ENCODE peak calls at places on chromosomes 11 and 22, in nine cellular contexts. One of them, this sample, is unnamed.

GRCh38 chr22:22154068-22154467 is 90.5 kb upstream of the VPREB1 start:
- DNase-seq in spleen: no peak
- DNase-seq in BJ: no peak
- DNase-seq in kidney: no peak
- DNase-seq in AG04450: no peak
- DNase-seq in fibroblast of mammary gland: no peak
- DNase-seq in right lobe of liver: no peak
- DNase-seq in left ventricle myocardium inferior: no peak
- DNase-seq in stomach: no peak
- DNase-seq in this sample: no peak

GRCh38 chr11:61744181-61744580 is 8.3 kb upstream of the MYRF start:
- DNase-seq in spleen: no peak
- DNase-seq in right lobe of liver: no peak
- DNase-seq in fibroblast of mammary gland: peak
- DNase-seq in left ventricle myocardium inferior: no peak
- DNase-seq in kidney: peak
- DNase-seq in BJ: no peak
- DNase-seq in AG04450: no peak
- DNase-seq in stomach: no peak
- DNase-seq in this sample: no peak

GRCh38 chr11:88308576-88308975 is 29.0 kb downstream of the CTSC start:
- DNase-seq in AG04450: no peak
- DNase-seq in right lobe of liver: no peak
- DNase-seq in fibroblast of mammary gland: no peak
- DNase-seq in spleen: no peak
- DNase-seq in left ventricle myocardium inferior: no peak
- DNase-seq in BJ: no peak
- DNase-seq in stomach: no peak
- DNase-seq in kidney: no peak
- DNase-seq in this sample: no peak

GRCh38 chr11:72782081-72782920 is 11.5 kb downstream of the STARD10 start:
- DNase-seq in right lobe of liver: peak
- DNase-seq in kidney: no peak
- DNase-seq in AG04450: no peak
- DNase-seq in spleen: no peak
- DNase-seq in left ventricle myocardium inferior: no peak
- DNase-seq in stomach: peak
- DNase-seq in fibroblast of mammary gland: no peak
- DNase-seq in BJ: no peak
- DNase-seq in this sample: no peak

GRCh38 chr11:46315033-46315738 is 32.1 kb upstream of the DGKZ start:
- DNase-seq in AG04450: no peak
- DNase-seq in fibroblast of mammary gland: peak
- DNase-seq in spleen: peak
- DNase-seq in stomach: peak
- DNase-seq in BJ: no peak
- DNase-seq in kidney: no peak
- DNase-seq in left ventricle myocardium inferior: peak
- DNase-seq in right lobe of liver: no peak
- DNase-seq in this sample: peak

GRCh38 chr22:35457729-35458546 is 58.0 kb downstream of the MCM5 start:
- DNase-seq in stomach: no peak
- DNase-seq in AG04450: no peak
- DNase-seq in right lobe of liver: no peak
- DNase-seq in spleen: no peak
- DNase-seq in left ventricle myocardium inferior: no peak
- DNase-seq in fibroblast of mammary gland: peak
- DNase-seq in BJ: no peak
- DNase-seq in kidney: no peak
- DNase-seq in this sample: no peak

GRCh38 chr11:122703541-122704272 is 48.2 kb downstream of the UBASH3B start:
- DNase-seq in left ventricle myocardium inferior: no peak
- DNase-seq in AG04450: no peak
- DNase-seq in right lobe of liver: no peak
- DNase-seq in fibroblast of mammary gland: no peak
- DNase-seq in spleen: no peak
- DNase-seq in BJ: no peak
- DNase-seq in stomach: no peak
- DNase-seq in kidney: no peak
- DNase-seq in this sample: no peak

GRCh38 chr11:22471405-22471804 is 133.2 kb downstream of the SLC17A6 start:
- DNase-seq in AG04450: no peak
- DNase-seq in left ventricle myocardium inferior: no peak
- DNase-seq in stomach: no peak
- DNase-seq in kidney: no peak
- DNase-seq in spleen: no peak
- DNase-seq in right lobe of liver: no peak
- DNase-seq in BJ: no peak
- DNase-seq in fibroblast of mammary gland: no peak
- DNase-seq in this sample: no peak

GRCh38 chr11:107468596-107468995 is 11.0 kb upstream of the CWF19L2 start:
- DNase-seq in spleen: no peak
- DNase-seq in left ventricle myocardium inferior: no peak
- DNase-seq in right lobe of liver: no peak
- DNase-seq in kidney: no peak
- DNase-seq in fibroblast of mammary gland: peak
- DNase-seq in BJ: no peak
- DNase-seq in AG04450: peak
- DNase-seq in stomach: no peak
- DNase-seq in this sample: peak

GRCh38 chr11:99682646-99683045 is 661.9 kb downstream of the CNTN5 start:
- DNase-seq in right lobe of liver: no peak
- DNase-seq in spleen: no peak
- DNase-seq in fibroblast of mammary gland: no peak
- DNase-seq in BJ: no peak
- DNase-seq in AG04450: no peak
- DNase-seq in kidney: no peak
- DNase-seq in stomach: no peak
- DNase-seq in left ventricle myocardium inferior: no peak
- DNase-seq in this sample: no peak

GRCh38 chr11:1360181-1360834 is 29.4 kb upstream of the BRSK2 start:
- DNase-seq in BJ: no peak
- DNase-seq in fibroblast of mammary gland: no peak
- DNase-seq in AG04450: no peak
- DNase-seq in kidney: no peak
- DNase-seq in right lobe of liver: no peak
- DNase-seq in stomach: no peak
- DNase-seq in left ventricle myocardium inferior: no peak
- DNase-seq in spleen: no peak
- DNase-seq in this sample: no peak

GRCh38 chr11:73308003-73308962 is at the start of gene ARHGEF17:
- DNase-seq in kidney: peak
- DNase-seq in spleen: peak
- DNase-seq in stomach: peak
- DNase-seq in left ventricle myocardium inferior: peak
- DNase-seq in fibroblast of mammary gland: peak
- DNase-seq in BJ: no peak
- DNase-seq in right lobe of liver: peak
- DNase-seq in AG04450: no peak
- DNase-seq in this sample: peak

DNA sequence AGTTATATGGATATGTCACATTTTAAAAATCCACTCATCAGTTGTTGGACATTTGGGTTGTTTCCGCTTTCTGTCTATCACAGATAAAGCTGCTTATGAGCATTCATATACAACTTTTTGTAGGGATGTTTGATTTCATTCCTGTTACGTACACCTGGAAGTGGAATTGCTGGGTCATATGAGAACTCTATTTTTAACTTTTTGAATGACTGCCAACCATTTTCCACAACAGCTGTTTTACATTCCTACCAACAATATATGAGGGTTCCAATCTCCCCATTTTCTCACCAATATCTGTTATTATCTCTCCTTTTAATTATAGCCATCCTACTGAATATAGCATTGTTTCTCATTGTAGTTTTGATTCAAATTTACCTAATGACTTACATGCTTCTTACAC is 172.0 kb downstream of the UVRAG start:
- DNase-seq in spleen: no peak
- DNase-seq in right lobe of liver: no peak
- DNase-seq in AG04450: no peak
- DNase-seq in stomach: no peak
- DNase-seq in fibroblast of mammary gland: no peak
- DNase-seq in BJ: no peak
- DNase-seq in left ventricle myocardium inferior: no peak
- DNase-seq in kidney: no peak
- DNase-seq in this sample: no peak
- TF ChIP-seq CTCF in spleen: no peak
- TF ChIP-seq CTCF in right lobe of liver: no peak
- TF ChIP-seq CTCF in AG04450: no peak
- TF ChIP-seq CTCF in stomach: no peak
- TF ChIP-seq CTCF in fibroblast of mammary gland: no peak
- TF ChIP-seq CTCF in BJ: no peak
- TF ChIP-seq CTCF in left ventricle myocardium inferior: no peak
- TF ChIP-seq CTCF in kidney: no peak
- TF ChIP-seq CTCF in this sample: no peak

DNA sequence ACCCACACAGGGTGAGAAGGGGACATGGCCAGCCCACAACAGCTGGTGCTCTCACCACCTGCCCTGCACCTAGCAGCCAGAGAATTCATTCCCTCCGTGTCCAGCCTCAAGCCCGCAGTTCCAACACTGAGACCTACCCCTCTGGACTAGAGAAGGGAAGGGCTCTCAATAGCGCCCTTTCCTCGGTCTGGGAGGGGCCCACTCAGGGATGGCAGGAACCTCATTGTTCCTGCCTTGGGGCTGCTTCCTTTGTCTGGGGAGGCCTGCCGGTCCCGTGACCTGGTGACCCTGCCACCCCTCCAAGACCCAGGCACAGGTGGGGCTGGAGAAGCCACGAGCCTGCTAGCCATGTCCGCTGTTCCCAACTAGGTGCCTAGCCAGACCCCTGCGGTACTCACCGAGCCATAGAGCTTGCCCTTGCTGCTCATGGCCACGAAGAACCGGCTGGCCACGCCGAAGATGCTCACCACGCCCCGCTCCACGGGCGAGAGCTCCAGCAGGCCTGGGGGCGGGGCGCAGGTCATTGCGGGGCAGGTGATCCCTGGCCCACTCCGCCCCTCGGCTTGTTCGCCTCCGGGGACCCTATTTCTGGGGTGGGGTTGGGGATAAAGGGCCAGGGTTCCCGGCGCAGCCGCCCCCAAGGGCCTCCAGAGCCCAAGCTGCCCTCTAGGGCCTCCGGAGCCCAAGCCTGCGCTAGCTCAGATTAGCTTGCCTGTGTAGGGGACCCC is 1.4 kb downstream of the FGF4 start:
- DNase-seq in right lobe of liver: no peak
- DNase-seq in fibroblast of mammary gland: no peak
- DNase-seq in stomach: no peak
- DNase-seq in kidney: no peak
- DNase-seq in spleen: no peak
- DNase-seq in left ventricle myocardium inferior: no peak
- DNase-seq in AG04450: no peak
- DNase-seq in BJ: no peak
- DNase-seq in this sample: no peak
- H3K4me3 ChIP-seq in right lobe of liver: no peak
- H3K4me3 ChIP-seq in fibroblast of mammary gland: no peak
- H3K4me3 ChIP-seq in stomach: no peak
- H3K4me3 ChIP-seq in kidney: no peak
- H3K4me3 ChIP-seq in spleen: no peak
- H3K4me3 ChIP-seq in left ventricle myocardium inferior: no peak
- H3K4me3 ChIP-seq in AG04450: no peak
- H3K4me3 ChIP-seq in BJ: no peak
- H3K4me3 ChIP-seq in this sample: no peak

GRCh38 chr11:116333193-116333592 is 439.6 kb downstream of the BUD13 start:
- DNase-seq in right lobe of liver: no peak
- DNase-seq in kidney: no peak
- DNase-seq in spleen: no peak
- DNase-seq in left ventricle myocardium inferior: no peak
- DNase-seq in stomach: no peak
- DNase-seq in BJ: no peak
- DNase-seq in AG04450: no peak
- DNase-seq in fibroblast of mammary gland: no peak
- DNase-seq in this sample: no peak

GRCh38 chr11:116336540-116336939 is 436.2 kb downstream of the BUD13 start:
- DNase-seq in spleen: no peak
- DNase-seq in fibroblast of mammary gland: no peak
- DNase-seq in AG04450: no peak
- DNase-seq in right lobe of liver: no peak
- DNase-seq in left ventricle myocardium inferior: no peak
- DNase-seq in stomach: no peak
- DNase-seq in BJ: no peak
- DNase-seq in kidney: no peak
- DNase-seq in this sample: no peak

GRCh38 chr11:116334596-116334995 is 438.2 kb downstream of the BUD13 start:
- DNase-seq in left ventricle myocardium inferior: no peak
- DNase-seq in stomach: no peak
- DNase-seq in AG04450: no peak
- DNase-seq in spleen: no peak
- DNase-seq in right lobe of liver: no peak
- DNase-seq in fibroblast of mammary gland: no peak
- DNase-seq in BJ: no peak
- DNase-seq in kidney: no peak
- DNase-seq in this sample: no peak

GRCh38 chr11:116335078-116335477 is 437.7 kb downstream of the BUD13 start:
- DNase-seq in left ventricle myocardium inferior: no peak
- DNase-seq in spleen: no peak
- DNase-seq in stomach: no peak
- DNase-seq in fibroblast of mammary gland: no peak
- DNase-seq in kidney: no peak
- DNase-seq in AG04450: no peak
- DNase-seq in BJ: no peak
- DNase-seq in right lobe of liver: no peak
- DNase-seq in this sample: no peak

DNA sequence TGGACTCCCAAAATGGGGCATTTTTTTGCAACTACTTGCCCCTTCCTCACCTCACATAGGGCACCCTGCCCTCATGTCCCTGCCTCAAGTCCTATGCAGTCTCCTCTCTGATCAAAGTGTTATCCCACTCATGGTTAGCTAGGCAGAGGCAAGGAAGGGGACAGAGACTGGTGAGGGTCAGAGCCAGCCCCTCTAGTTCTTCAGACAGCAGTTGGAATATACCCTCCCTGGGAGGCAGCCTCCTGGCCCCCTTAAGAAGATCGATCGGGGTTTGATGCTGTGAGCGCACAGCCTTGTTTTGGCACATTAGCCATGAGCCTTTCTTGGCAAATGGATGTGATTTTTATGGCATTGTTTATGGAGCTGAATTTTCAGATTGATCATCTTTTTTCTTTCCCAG is 436.9 kb downstream of the BUD13 start:
- DNase-seq in right lobe of liver: no peak
- DNase-seq in AG04450: no peak
- DNase-seq in kidney: no peak
- DNase-seq in stomach: no peak
- DNase-seq in left ventricle myocardium inferior: no peak
- DNase-seq in spleen: no peak
- DNase-seq in fibroblast of mammary gland: no peak
- DNase-seq in BJ: no peak
- DNase-seq in this sample: no peak
- TF ChIP-seq CTCF in right lobe of liver: no peak
- TF ChIP-seq CTCF in AG04450: no peak
- TF ChIP-seq CTCF in kidney: no peak
- TF ChIP-seq CTCF in stomach: no peak
- TF ChIP-seq CTCF in left ventricle myocardium inferior: no peak
- TF ChIP-seq CTCF in spleen: no peak
- TF ChIP-seq CTCF in fibroblast of mammary gland: no peak
- TF ChIP-seq CTCF in BJ: no peak
- TF ChIP-seq CTCF in this sample: no peak

DNA sequence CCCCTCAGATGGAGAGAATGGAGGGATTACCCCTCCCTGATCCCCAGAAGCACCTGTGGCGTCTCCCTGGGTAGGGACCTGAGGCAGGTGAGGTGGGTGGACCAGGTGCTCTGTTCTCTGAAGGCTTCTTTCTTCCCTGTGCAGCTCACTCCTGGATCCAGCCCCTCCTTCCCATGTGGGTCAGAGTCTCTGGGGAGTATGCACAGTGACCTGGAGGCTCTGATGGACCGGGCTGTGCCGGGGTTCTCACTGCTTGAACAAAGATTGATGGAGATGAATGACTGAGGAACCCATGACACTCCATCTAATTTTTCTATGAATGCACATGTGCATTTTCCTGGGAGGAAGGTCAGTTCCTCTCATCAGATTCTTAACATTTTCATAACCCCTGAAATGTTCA is 78.6 kb upstream of the SHANK2 start:
- DNase-seq in AG04450: no peak
- DNase-seq in stomach: peak
- DNase-seq in right lobe of liver: no peak
- DNase-seq in left ventricle myocardium inferior: no peak
- DNase-seq in spleen: peak
- DNase-seq in kidney: peak
- DNase-seq in BJ: no peak
- DNase-seq in fibroblast of mammary gland: no peak
- DNase-seq in this sample: no peak
- H3K4me3 ChIP-seq in AG04450: no peak
- H3K4me3 ChIP-seq in stomach: no peak
- H3K4me3 ChIP-seq in right lobe of liver: no peak
- H3K4me3 ChIP-seq in left ventricle myocardium inferior: no peak
- H3K4me3 ChIP-seq in spleen: no peak
- H3K4me3 ChIP-seq in kidney: no peak
- H3K4me3 ChIP-seq in BJ: no peak
- H3K4me3 ChIP-seq in fibroblast of mammary gland: no peak
- H3K4me3 ChIP-seq in this sample: no peak

This sample was measured in fibroblast of villous mesenchyme.